ENCODE peak calls at places on chromosomes 7 and 10, in seven cellular contexts. One of them, this sample, is unnamed.

GRCh38 chr10:102837230-102837721 is at the start of gene CYP17A1:
- DNase-seq in choroid plexus epithelial cell: peak; percentile 63
- DNase-seq in IMR-90: no peak
- DNase-seq in tibial artery: no peak
- DNase-seq in astrocyte of the spinal cord: no peak
- DNase-seq in GM23338: no peak
- DNase-seq in upper lobe of right lung: peak; percentile 77
- DNase-seq in this sample: no peak

GRCh38 chr7:1459930-1460756 is 873 bp upstream of the MICALL2 start:
- DNase-seq in upper lobe of right lung: no peak
- DNase-seq in IMR-90: no peak
- DNase-seq in GM23338: no peak
- DNase-seq in astrocyte of the spinal cord: peak; percentile 35
- DNase-seq in tibial artery: peak; percentile 46
- DNase-seq in choroid plexus epithelial cell: peak; percentile 59
- DNase-seq in this sample: peak; percentile 44

GRCh38 chr10:102347236-102347828 is 48.2 kb upstream of the NFKB2 start:
- DNase-seq in IMR-90: peak; percentile 38
- DNase-seq in astrocyte of the spinal cord: peak; percentile 65
- DNase-seq in choroid plexus epithelial cell: peak; percentile 66
- DNase-seq in upper lobe of right lung: no peak
- DNase-seq in GM23338: peak; percentile 79
- DNase-seq in tibial artery: peak; percentile 30
- DNase-seq in this sample: peak; percentile 51

GRCh38 chr7:118418433-118418832 is 193.9 kb downstream of the ANKRD7 start:
- DNase-seq in upper lobe of right lung: no peak
- DNase-seq in choroid plexus epithelial cell: no peak
- DNase-seq in IMR-90: no peak
- DNase-seq in astrocyte of the spinal cord: no peak
- DNase-seq in GM23338: no peak
- DNase-seq in tibial artery: no peak
- DNase-seq in this sample: no peak

GRCh38 chr10:112456533-112456932 is 9.5 kb downstream of the VTI1A start:
- DNase-seq in IMR-90: no peak
- DNase-seq in choroid plexus epithelial cell: no peak
- DNase-seq in tibial artery: no peak
- DNase-seq in upper lobe of right lung: no peak
- DNase-seq in astrocyte of the spinal cord: no peak
- DNase-seq in GM23338: peak; percentile 46
- DNase-seq in this sample: no peak

GRCh38 chr10:131786756-131787605 is 113.8 kb upstream of the PPP2R2D start:
- DNase-seq in IMR-90: peak; percentile 17
- DNase-seq in GM23338: peak; percentile 68
- DNase-seq in astrocyte of the spinal cord: peak; percentile 14
- DNase-seq in upper lobe of right lung: no peak
- DNase-seq in choroid plexus epithelial cell: peak; percentile 59
- DNase-seq in tibial artery: no peak
- DNase-seq in this sample: peak; percentile 19

GRCh38 chr7:112449353-112449752 is 907 bp upstream of the IFRD1 start:
- DNase-seq in choroid plexus epithelial cell: peak; percentile 16
- DNase-seq in upper lobe of right lung: no peak
- DNase-seq in IMR-90: peak; percentile 47
- DNase-seq in astrocyte of the spinal cord: peak; percentile 41
- DNase-seq in GM23338: no peak
- DNase-seq in tibial artery: no peak
- DNase-seq in this sample: no peak

GRCh38 chr10:43854042-43854441 is 205.4 kb upstream of the ZNF32 start:
- DNase-seq in astrocyte of the spinal cord: peak; percentile 48
- DNase-seq in GM23338: no peak
- DNase-seq in IMR-90: peak; percentile 22
- DNase-seq in upper lobe of right lung: no peak
- DNase-seq in tibial artery: no peak
- DNase-seq in choroid plexus epithelial cell: peak; percentile 51
- DNase-seq in this sample: peak; percentile 85

GRCh38 chr7:117127585-117128168 is 174.4 kb downstream of the ST7 start:
- DNase-seq in GM23338: peak; percentile 68
- DNase-seq in tibial artery: peak; percentile 46
- DNase-seq in choroid plexus epithelial cell: peak; percentile 81
- DNase-seq in upper lobe of right lung: no peak
- DNase-seq in astrocyte of the spinal cord: peak; percentile 73
- DNase-seq in IMR-90: peak; percentile 72
- DNase-seq in this sample: peak; percentile 78

GRCh38 chr10:130441041-130441440 is 304.9 kb downstream of the GLRX3 start:
- DNase-seq in IMR-90: no peak
- DNase-seq in upper lobe of right lung: no peak
- DNase-seq in tibial artery: no peak
- DNase-seq in astrocyte of the spinal cord: no peak
- DNase-seq in choroid plexus epithelial cell: no peak
- DNase-seq in GM23338: no peak
- DNase-seq in this sample: no peak

GRCh38 chr7:45663167-45663921 is 89.2 kb downstream of the ADCY1 start:
- DNase-seq in choroid plexus epithelial cell: peak; percentile 24
- DNase-seq in astrocyte of the spinal cord: no peak
- DNase-seq in IMR-90: peak; percentile 12
- DNase-seq in GM23338: peak; percentile 70
- DNase-seq in upper lobe of right lung: no peak
- DNase-seq in tibial artery: no peak
- DNase-seq in this sample: peak; percentile 26
- TF ChIP-seq CTCF in choroid plexus epithelial cell: peak; percentile 78
- TF ChIP-seq CTCF in astrocyte of the spinal cord: peak; percentile 69
- TF ChIP-seq CTCF in IMR-90: peak; percentile 78
- TF ChIP-seq CTCF in GM23338: peak; percentile 84
- TF ChIP-seq CTCF in upper lobe of right lung: peak; percentile 73
- TF ChIP-seq CTCF in tibial artery: peak; percentile 15
- TF ChIP-seq CTCF in this sample: peak; percentile 74

DNA sequence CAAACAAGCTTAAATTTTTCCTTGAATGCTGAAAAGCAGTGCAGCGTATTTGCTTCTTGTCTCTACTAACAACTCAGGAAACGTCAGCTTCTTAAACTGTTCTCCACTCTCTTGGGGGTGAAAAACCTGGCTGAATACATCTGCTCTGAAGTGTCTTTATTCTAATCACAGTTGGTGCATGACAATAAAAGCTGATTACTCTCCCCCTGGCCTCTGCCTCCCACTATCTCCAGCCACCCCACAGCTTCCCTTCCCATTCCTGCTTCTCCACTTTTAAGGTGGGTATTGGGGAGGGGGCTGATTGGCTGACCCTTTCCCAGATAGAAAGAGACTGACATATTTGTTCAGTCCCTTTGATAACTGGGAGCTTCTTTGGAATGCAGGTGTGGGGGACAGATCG is 456.0 kb downstream of the SORCS1 start:
- DNase-seq in tibial artery: no peak
- DNase-seq in IMR-90: no peak
- DNase-seq in astrocyte of the spinal cord: no peak
- DNase-seq in GM23338: peak; percentile 70
- DNase-seq in choroid plexus epithelial cell: no peak
- DNase-seq in upper lobe of right lung: no peak
- DNase-seq in this sample: no peak
- H3K4me3 ChIP-seq in tibial artery: no peak overlapping the region
- H3K4me3 ChIP-seq in IMR-90: no peak overlapping the region
- H3K4me3 ChIP-seq in astrocyte of the spinal cord: no peak overlapping the region
- H3K4me3 ChIP-seq in GM23338: no peak overlapping the region
- H3K4me3 ChIP-seq in choroid plexus epithelial cell: no peak overlapping the region
- H3K4me3 ChIP-seq in upper lobe of right lung: no peak overlapping the region
- H3K4me3 ChIP-seq in this sample: no peak overlapping the region

GRCh38 chr10:3780056-3780765 is 4.8 kb downstream of the KLF6 start:
- DNase-seq in astrocyte of the spinal cord: peak; percentile 63
- DNase-seq in IMR-90: peak; percentile 71
- DNase-seq in tibial artery: peak; percentile 41
- DNase-seq in upper lobe of right lung: no peak
- DNase-seq in choroid plexus epithelial cell: peak; percentile 75
- DNase-seq in GM23338: no peak
- DNase-seq in this sample: peak; percentile 58

GRCh38 chr10:3780766-3781457 is 4.1 kb downstream of the KLF6 start:
- DNase-seq in upper lobe of right lung: no peak
- DNase-seq in IMR-90: peak; percentile 14
- DNase-seq in tibial artery: no peak
- DNase-seq in astrocyte of the spinal cord: peak; percentile 50
- DNase-seq in GM23338: no peak
- DNase-seq in choroid plexus epithelial cell: peak; percentile 58
- DNase-seq in this sample: no peak

GRCh38 chr10:3782099-3782455 is 2.9 kb downstream of the KLF6 start:
- DNase-seq in tibial artery: no peak
- DNase-seq in upper lobe of right lung: no peak
- DNase-seq in GM23338: no peak
- DNase-seq in astrocyte of the spinal cord: no peak
- DNase-seq in choroid plexus epithelial cell: peak; percentile 81
- DNase-seq in IMR-90: no peak
- DNase-seq in this sample: peak; percentile 84

GRCh38 chr10:3782456-3783312 is 2.3 kb downstream of the KLF6 start:
- DNase-seq in astrocyte of the spinal cord: peak; percentile 94
- DNase-seq in upper lobe of right lung: no peak
- DNase-seq in GM23338: no peak
- DNase-seq in IMR-90: peak; percentile 96
- DNase-seq in choroid plexus epithelial cell: peak; percentile 96
- DNase-seq in tibial artery: peak; percentile 82
- DNase-seq in this sample: peak; percentile 97

GRCh38 chr10:3781458-3782098 is 3.4 kb downstream of the KLF6 start:
- DNase-seq in choroid plexus epithelial cell: peak; percentile 80
- DNase-seq in upper lobe of right lung: peak; percentile 84
- DNase-seq in tibial artery: peak; percentile 60
- DNase-seq in IMR-90: peak; percentile 55
- DNase-seq in astrocyte of the spinal cord: peak; percentile 61
- DNase-seq in GM23338: no peak
- DNase-seq in this sample: peak; percentile 83
- TF ChIP-seq CTCF in choroid plexus epithelial cell: peak; percentile 64
- TF ChIP-seq CTCF in upper lobe of right lung: peak; percentile 56
- TF ChIP-seq CTCF in tibial artery: peak; percentile 36
- TF ChIP-seq CTCF in IMR-90: peak; percentile 36
- TF ChIP-seq CTCF in astrocyte of the spinal cord: peak; percentile 68
- TF ChIP-seq CTCF in GM23338: peak; percentile 34
- TF ChIP-seq CTCF in this sample: peak; percentile 74

DNA sequence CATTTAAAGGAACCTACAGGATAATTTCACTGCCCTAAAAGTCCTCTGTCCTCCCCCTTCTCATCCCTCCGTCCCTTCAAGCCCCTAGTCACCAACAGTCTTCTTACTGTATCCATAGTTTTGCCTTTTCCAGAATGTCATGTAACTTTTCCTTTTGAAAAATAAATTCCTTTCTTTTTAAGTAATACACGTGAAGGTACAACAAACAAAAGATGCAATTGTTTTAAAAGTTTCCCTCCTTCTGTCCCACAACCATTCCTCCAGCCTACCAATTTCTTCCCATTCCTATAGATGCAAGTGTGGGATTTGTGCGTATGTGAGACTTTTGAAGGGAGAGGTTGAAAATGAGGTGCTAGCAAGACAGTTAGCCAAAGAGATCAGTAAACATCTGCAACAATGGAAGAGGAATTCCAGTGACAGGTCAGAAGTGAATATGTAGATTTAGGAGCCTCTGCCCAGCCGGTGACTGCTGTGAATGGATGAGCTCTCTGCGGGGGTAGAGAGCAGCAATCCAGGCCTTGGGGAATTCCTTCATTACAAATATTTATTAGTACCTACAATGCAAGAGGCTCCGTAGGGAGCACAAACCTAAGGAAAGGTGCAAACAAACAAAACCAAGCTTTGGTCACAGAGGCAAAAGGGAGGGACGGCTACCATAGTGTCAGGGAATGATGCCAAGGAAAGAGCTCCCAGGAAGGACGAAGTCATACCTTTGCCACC is 243.6 kb downstream of the SKIDA1 start:
- DNase-seq in upper lobe of right lung: no peak
- DNase-seq in tibial artery: no peak
- DNase-seq in GM23338: peak; percentile 95
- DNase-seq in IMR-90: no peak
- DNase-seq in astrocyte of the spinal cord: no peak
- DNase-seq in choroid plexus epithelial cell: no peak
- DNase-seq in this sample: no peak
- H3K4me3 ChIP-seq in upper lobe of right lung: no peak overlapping the region
- H3K4me3 ChIP-seq in tibial artery: no peak overlapping the region
- H3K4me3 ChIP-seq in GM23338: no peak overlapping the region
- H3K4me3 ChIP-seq in IMR-90: no peak overlapping the region
- H3K4me3 ChIP-seq in astrocyte of the spinal cord: no peak overlapping the region
- H3K4me3 ChIP-seq in choroid plexus epithelial cell: no peak overlapping the region
- H3K4me3 ChIP-seq in this sample: no peak overlapping the region

GRCh38 chr7:149823191-149823630 is 15.0 kb upstream of the ZNF862 start:
- DNase-seq in astrocyte of the spinal cord: no peak
- DNase-seq in upper lobe of right lung: peak; percentile 52
- DNase-seq in IMR-90: no peak
- DNase-seq in GM23338: no peak
- DNase-seq in tibial artery: no peak
- DNase-seq in choroid plexus epithelial cell: no peak
- DNase-seq in this sample: no peak

GRCh38 chr7:149822353-149822943 is 15.7 kb upstream of the ZNF862 start:
- DNase-seq in IMR-90: no peak
- DNase-seq in GM23338: no peak
- DNase-seq in upper lobe of right lung: peak; percentile 62
- DNase-seq in choroid plexus epithelial cell: no peak
- DNase-seq in astrocyte of the spinal cord: no peak
- DNase-seq in tibial artery: no peak
- DNase-seq in this sample: no peak

GRCh38 chr7:149824748-149825566 is 13.2 kb upstream of the ZNF862 start:
- DNase-seq in tibial artery: no peak
- DNase-seq in astrocyte of the spinal cord: no peak
- DNase-seq in IMR-90: no peak
- DNase-seq in GM23338: no peak
- DNase-seq in upper lobe of right lung: peak; percentile 54
- DNase-seq in choroid plexus epithelial cell: no peak
- DNase-seq in this sample: no peak

GRCh38 chr7:149824301-149824741 is 13.9 kb upstream of the ZNF862 start:
- DNase-seq in tibial artery: no peak
- DNase-seq in GM23338: no peak
- DNase-seq in astrocyte of the spinal cord: no peak
- DNase-seq in choroid plexus epithelial cell: no peak
- DNase-seq in IMR-90: no peak
- DNase-seq in upper lobe of right lung: peak; percentile 58
- DNase-seq in this sample: no peak

GRCh38 chr7:149823631-149824199 is 14.5 kb upstream of the ZNF862 start:
- DNase-seq in IMR-90: no peak
- DNase-seq in tibial artery: no peak
- DNase-seq in astrocyte of the spinal cord: no peak
- DNase-seq in choroid plexus epithelial cell: no peak
- DNase-seq in upper lobe of right lung: peak; percentile 46
- DNase-seq in GM23338: no peak
- DNase-seq in this sample: no peak
- TF ChIP-seq CTCF in IMR-90: no peak
- TF ChIP-seq CTCF in tibial artery: no peak
- TF ChIP-seq CTCF in astrocyte of the spinal cord: no peak
- TF ChIP-seq CTCF in choroid plexus epithelial cell: no peak
- TF ChIP-seq CTCF in upper lobe of right lung: no peak
- TF ChIP-seq CTCF in GM23338: no peak
- TF ChIP-seq CTCF in this sample: no peak

This sample was measured in fibroblast of villous mesenchyme.